ENCODE peak calls at places on chromosomes 3 and 15, in four cellular contexts. O, W, C and H are unnamed samples.

GRCh38 chr15:23002920-23003319 is 22.8 kb upstream of the CYFIP1 start:
- DNase-seq in O (no peak), W (no peak), C (no peak), H (peak)

GRCh38 chr15:70713547-70714414 is 49.6 kb downstream of the UACA start:
- DNase-seq in O (no peak), W (peak), C (no peak), H (no peak)

GRCh38 chr15:40723919-40724318 is 28.9 kb downstream of the RAD51 start:
- DNase-seq in O (no peak), W (no peak), C (no peak), H (no peak)

GRCh38 chr3:129602730-129603560 is 3.5 kb downstream of the PLXND1 start:
- DNase-seq in O (no peak), W (peak), C (no peak), H (peak)

GRCh38 chr3:27625848-27626247 is 96.3 kb downstream of the EOMES start:
- DNase-seq in O (no peak), W (no peak), C (no peak), H (no peak)

GRCh38 chr15:70089692-70089971 is 8.1 kb downstream of the TLE3 start:
- DNase-seq in O (no peak), W (no peak), C (no peak), H (no peak)

GRCh38 chr3:189273736-189274135 is 102.0 kb downstream of the TPRG1 start:
- DNase-seq in O (no peak), W (no peak), C (no peak), H (no peak)

GRCh38 chr15:35618260-35619188 is 72.6 kb upstream of the DPH6 start:
- DNase-seq in O (no peak), W (peak), C (no peak), H (no peak)

GRCh38 chr3:141542989-141543388 is 56.2 kb downstream of the RASA2 start:
- DNase-seq in O (no peak), W (no peak), C (no peak), H (no peak)

GRCh38 chr3:38950585-38950984 is 101.2 kb downstream of the SCN11A start:
- DNase-seq in O (no peak), W (no peak), C (no peak), H (no peak)

GRCh38 chr3:155853214-155854146 is 747 bp downstream of the SLC33A1 start:
- DNase-seq in O (peak), W (no peak), C (no peak), H (peak)

GRCh38 chr3:162338514-162338913 is 841.9 kb downstream of the OTOL1 start:
- DNase-seq in O (no peak), W (no peak), C (no peak), H (no peak)

GRCh38 chr15:50764331-50765201 is 940 bp downstream of the SPPL2A start:
- DNase-seq in O (no peak), W (peak), C (no peak), H (no peak)

GRCh38 chr3:29440321-29441019 is 159.6 kb downstream of the RBMS3 start:
- DNase-seq in O (peak), W (peak), C (no peak), H (no peak)

GRCh38 chr3:106824856-106825255 is 552.4 kb upstream of the CCDC54 start:
- DNase-seq in O (no peak), W (peak), C (no peak), H (no peak)

GRCh38 chr3:29515451-29515850 is 234.6 kb downstream of the RBMS3 start:
- DNase-seq in O (no peak), W (peak), C (no peak), H (no peak)

GRCh38 chr3:133742351-133743091 is 3.7 kb upstream of the TF start:
- DNase-seq in O (peak), W (no peak), C (no peak), H (no peak)

GRCh38 chr3:18501679-18502343 is 76.7 kb upstream of the SATB1 start:
- DNase-seq in O (no peak), W (no peak), C (no peak), H (no peak)

GRCh38 chr3:172034786-172035685 is 4.3 kb upstream of the FNDC3B start:
- DNase-seq in O (no peak), W (no peak), C (no peak), H (no peak)

GRCh38 chr3:131432441-131432840 is 50.9 kb downstream of the NUDT16 start:
- DNase-seq in O (no peak), W (no peak), C (no peak), H (no peak)

GRCh38 chr3:53772562-53773329 is 73.5 kb downstream of the CHDH start:
- DNase-seq in O (no peak), W (no peak), C (no peak), H (no peak)

GRCh38 chr3:42544492-42545283 is 37.1 kb downstream of the SEC22C start:
- DNase-seq in O (peak), W (peak), C (peak), H (peak)

GRCh38 chr15:40345867-40346578 is 4.8 kb upstream of the PHGR1 start:
- DNase-seq in O (no peak), W (no peak), C (no peak), H (peak)

GRCh38 chr15:39461536-39462140 is 119.2 kb upstream of the THBS1 start:
- DNase-seq in O (no peak), W (peak), C (no peak), H (peak)

GRCh38 chr3:36677331-36678007 is 86.9 kb downstream of the DCLK3 start:
- DNase-seq in O (no peak), W (no peak), C (no peak), H (no peak)

GRCh38 chr15:22839046-22839705 is 710 bp downstream of the NIPA2 start:
- DNase-seq in O (no peak), W (peak), C (no peak), H (no peak)

GRCh38 chr15:77709135-77709886 is 76.6 kb upstream of the LINGO1 start:
- DNase-seq in O (no peak), W (no peak), C (no peak), H (no peak)

GRCh38 chr3:2837233-2837632 is 272.9 kb downstream of the IL5RA start:
- DNase-seq in O (no peak), W (no peak), C (no peak), H (no peak)

GRCh38 chr3:94735354-94735753 is 672.5 kb downstream of the NSUN3 start:
- DNase-seq in O (no peak), W (no peak), C (no peak), H (no peak)

GRCh38 chr3:182115328-182116045 is 403.8 kb downstream of the SOX2 start:
- DNase-seq in O (no peak), W (no peak), C (no peak), H (no peak)

GRCh38 chr3:52436500-52437106 is 8.3 kb downstream of the SEMA3G start:
- DNase-seq in O (no peak), W (no peak), C (peak), H (peak)

GRCh38 chr3:60906283-60906682 is 345.0 kb downstream of the FHIT start:
- DNase-seq in O (no peak), W (no peak), C (no peak), H (no peak)

GRCh38 chr3:49900491-49901153 is 3.1 kb downstream of the MST1R start:
- DNase-seq in O (peak), W (no peak), C (peak), H (no peak)

GRCh38 chr3:196624008-196624790 is 15.3 kb upstream of the NRROS start:
- DNase-seq in O (no peak), W (no peak), C (no peak), H (no peak)

GRCh38 chr3:141489184-141489583 is 2.4 kb downstream of the RASA2 start:
- DNase-seq in O (no peak), W (no peak), C (no peak), H (no peak)

GRCh38 chr3:63910873-63911272 is 1.3 kb downstream of the SCAANT1 start:
- DNase-seq in O (no peak), W (peak), C (no peak), H (no peak)

GRCh38 chr3:119292666-119293065 is 1.5 kb upstream of the ARHGAP31 start:
- DNase-seq in O (no peak), W (no peak), C (no peak), H (no peak)

GRCh38 chr15:44527241-44527640 is 9.7 kb upstream of the EIF3J start:
- DNase-seq in O (no peak), W (no peak), C (no peak), H (no peak)

GRCh38 chr3:188476930-188477329 is 323.0 kb downstream of the LPP start:
- DNase-seq in O (no peak), W (no peak), C (no peak), H (no peak)

GRCh38 chr15:67850336-67850735 is 10.5 kb upstream of the RNU6-1 start:
- DNase-seq in O (no peak), W (no peak), C (no peak), H (no peak)

GRCh38 chr3:153356908-153357307 is 194.9 kb downstream of the RAP2B start:
- DNase-seq in O (no peak), W (no peak), C (no peak), H (no peak)

GRCh38 chr3:153357436-153357835 is 195.4 kb downstream of the RAP2B start:
- DNase-seq in O (no peak), W (no peak), C (no peak), H (no peak)

GRCh38 chr3:153355559-153355958 is 193.5 kb downstream of the RAP2B start:
- DNase-seq in O (no peak), W (no peak), C (no peak), H (no peak)

GRCh38 chr3:153350420-153350819 is 188.4 kb downstream of the RAP2B start:
- DNase-seq in O (no peak), W (no peak), C (no peak), H (no peak)

GRCh38 chr3:153354641-153355040 is 192.6 kb downstream of the RAP2B start:
- DNase-seq in O (no peak), W (no peak), C (no peak), H (no peak)
- H3K4me3 ChIP-seq in O (no peak), W (no peak), C (no peak), H (no peak)

GRCh38 chr15:63044645-63045437 is 2.3 kb downstream of the TPM1 start:
- DNase-seq in O (no peak), W (peak), C (no peak), H (peak)
- TF ChIP-seq POLR2A in O (no peak), W (no peak), C (no peak), H (peak)

GRCh38 chr3:5071061-5071460 is 51.0 kb upstream of the ARL8B start:
- DNase-seq in O (no peak), W (peak), C (no peak), H (no peak)
- TF ChIP-seq POLR2AphosphoS5 in O (peak), W (no peak), C (no peak), H (peak)

DNA sequence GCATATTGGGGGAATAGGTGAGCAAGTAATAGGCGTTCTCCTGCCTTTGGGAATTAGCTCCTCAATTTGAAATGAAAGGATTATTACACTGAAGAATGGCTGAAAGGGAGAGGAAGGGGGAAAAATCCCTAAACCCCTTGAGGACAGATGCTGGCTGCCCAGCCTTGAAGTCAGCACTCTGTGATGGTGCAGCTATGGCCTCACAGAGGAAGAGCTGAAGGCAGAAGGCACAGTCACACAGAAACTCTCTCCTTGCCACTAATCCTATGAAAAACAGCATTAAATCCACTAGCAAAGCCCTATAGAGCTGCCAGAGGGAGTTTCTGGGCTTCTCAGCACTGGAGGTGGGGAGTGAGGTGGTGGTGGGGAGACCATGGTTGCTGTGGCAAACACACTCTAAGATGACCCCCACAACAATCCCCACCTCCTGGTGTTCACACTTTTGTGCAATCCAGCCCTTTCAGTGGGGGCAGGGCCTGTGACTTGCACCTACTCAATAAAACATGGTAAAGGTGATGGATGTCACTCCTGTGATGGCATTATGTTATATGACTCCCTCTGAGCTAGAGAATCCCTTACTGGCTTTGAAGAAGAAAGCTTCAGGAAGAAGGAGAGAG is 101.2 kb downstream of the RFTN1 start:
- DNase-seq in O (no peak), W (no peak), C (no peak), H (no peak)
- H3K4me3 ChIP-seq in O (no peak), W (no peak), C (no peak), H (no peak)

DNA sequence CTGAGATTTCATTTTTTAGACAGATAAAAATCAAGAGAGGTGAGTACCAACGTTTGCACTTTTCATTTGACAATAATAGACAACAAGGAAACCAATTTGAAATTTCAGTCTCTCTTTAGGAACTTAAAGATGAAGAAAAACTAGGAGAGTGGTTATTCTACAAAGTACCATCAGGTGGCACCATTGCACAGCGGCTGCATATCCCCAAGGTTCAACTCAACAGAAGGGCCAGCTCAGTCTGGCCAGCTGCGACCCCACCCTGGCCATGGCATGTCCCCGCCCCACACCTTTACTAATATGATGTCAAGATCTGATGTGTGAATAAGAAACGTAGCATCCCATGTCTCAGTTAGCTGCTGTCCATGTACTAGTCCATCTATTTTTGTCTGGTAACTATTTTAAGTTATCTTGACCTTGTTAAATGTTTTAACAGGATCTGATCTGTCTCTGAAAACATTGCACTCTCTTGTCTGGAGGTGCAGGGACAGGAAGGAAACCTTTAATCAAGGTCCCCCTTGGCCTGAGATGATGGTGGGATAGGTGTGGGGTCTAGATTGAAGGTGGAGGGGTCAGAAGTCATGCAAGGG is 35.5 kb upstream of the CGNL1 start:
- DNase-seq in O (peak), W (peak), C (no peak), H (no peak)
- TF ChIP-seq POLR2A in O (no peak), W (no peak), C (no peak), H (no peak)

GRCh38 chr3:6716374-6716773 is 144.5 kb upstream of the GRM7 start:
- DNase-seq in O (no peak), W (no peak), C (no peak), H (no peak)
- TF ChIP-seq POLR2AphosphoS5 in O (no peak), W (no peak), C (no peak), H (no peak)